ENCODE peak calls at places on chromosomes 6 and 20, in ten cellular contexts. One of them, this sample, is unnamed.

GRCh38 chr6:147947521-147947920 is 395.1 kb upstream of the SASH1 start:
- DNase-seq in activated CD8-positive, alpha-beta memory T cell treated with anti-CD3 and anti-CD28 coated beads for 24 hours: no peak
- DNase-seq in CD4-positive, alpha-beta memory T cell: no peak
- DNase-seq in SHP77: no peak
- DNase-seq in RPMI7951: no peak
- DNase-seq in G401: no peak
- DNase-seq in ovary: no peak
- DNase-seq in AG10803: peak
- DNase-seq in GM23248: peak
- DNase-seq in substantia nigra: no peak
- DNase-seq in this sample: peak

GRCh38 chr6:56595490-56596122 is 47.1 kb downstream of the DST start:
- DNase-seq in CD4-positive, alpha-beta memory T cell: peak
- DNase-seq in ovary: peak
- DNase-seq in RPMI7951: peak
- DNase-seq in AG10803: peak
- DNase-seq in GM23248: peak
- DNase-seq in G401: peak
- DNase-seq in activated CD8-positive, alpha-beta memory T cell treated with anti-CD3 and anti-CD28 coated beads for 24 hours: peak
- DNase-seq in SHP77: peak
- DNase-seq in substantia nigra: no peak
- DNase-seq in this sample: no peak

GRCh38 chr6:26311012-26311384 is 54.0 kb upstream of the BTN3A2 start:
- DNase-seq in G401: peak
- DNase-seq in SHP77: no peak
- DNase-seq in CD4-positive, alpha-beta memory T cell: peak
- DNase-seq in ovary: peak
- DNase-seq in AG10803: peak
- DNase-seq in GM23248: peak
- DNase-seq in substantia nigra: no peak
- DNase-seq in activated CD8-positive, alpha-beta memory T cell treated with anti-CD3 and anti-CD28 coated beads for 24 hours: peak
- DNase-seq in RPMI7951: peak
- DNase-seq in this sample: no peak

GRCh38 chr20:41563087-41563486 is 55.1 kb downstream of the CHD6 start:
- DNase-seq in AG10803: no peak
- DNase-seq in activated CD8-positive, alpha-beta memory T cell treated with anti-CD3 and anti-CD28 coated beads for 24 hours: no peak
- DNase-seq in GM23248: peak
- DNase-seq in ovary: no peak
- DNase-seq in RPMI7951: no peak
- DNase-seq in substantia nigra: no peak
- DNase-seq in CD4-positive, alpha-beta memory T cell: no peak
- DNase-seq in G401: no peak
- DNase-seq in SHP77: no peak
- DNase-seq in this sample: no peak

GRCh38 chr6:117275205-117275604 is 9.8 kb downstream of the VGLL2 start:
- DNase-seq in RPMI7951: no peak
- DNase-seq in activated CD8-positive, alpha-beta memory T cell treated with anti-CD3 and anti-CD28 coated beads for 24 hours: no peak
- DNase-seq in ovary: no peak
- DNase-seq in substantia nigra: no peak
- DNase-seq in CD4-positive, alpha-beta memory T cell: no peak
- DNase-seq in SHP77: no peak
- DNase-seq in G401: no peak
- DNase-seq in GM23248: no peak
- DNase-seq in AG10803: no peak
- DNase-seq in this sample: no peak

GRCh38 chr6:49001856-49002255 is 461.2 kb downstream of the MMUT start:
- DNase-seq in RPMI7951: peak
- DNase-seq in G401: peak
- DNase-seq in activated CD8-positive, alpha-beta memory T cell treated with anti-CD3 and anti-CD28 coated beads for 24 hours: no peak
- DNase-seq in ovary: no peak
- DNase-seq in SHP77: no peak
- DNase-seq in GM23248: peak
- DNase-seq in CD4-positive, alpha-beta memory T cell: no peak
- DNase-seq in substantia nigra: no peak
- DNase-seq in AG10803: peak
- DNase-seq in this sample: peak

GRCh38 chr6:42038163-42038562 is 12.2 kb upstream of the TAF8 start:
- DNase-seq in RPMI7951: no peak
- DNase-seq in CD4-positive, alpha-beta memory T cell: no peak
- DNase-seq in substantia nigra: no peak
- DNase-seq in GM23248: no peak
- DNase-seq in AG10803: no peak
- DNase-seq in ovary: no peak
- DNase-seq in G401: no peak
- DNase-seq in SHP77: no peak
- DNase-seq in activated CD8-positive, alpha-beta memory T cell treated with anti-CD3 and anti-CD28 coated beads for 24 hours: peak
- DNase-seq in this sample: no peak

GRCh38 chr20:44979090-44979621 is 12.8 kb downstream of the STK4 start:
- DNase-seq in SHP77: no peak
- DNase-seq in GM23248: no peak
- DNase-seq in ovary: no peak
- DNase-seq in RPMI7951: peak
- DNase-seq in activated CD8-positive, alpha-beta memory T cell treated with anti-CD3 and anti-CD28 coated beads for 24 hours: peak
- DNase-seq in CD4-positive, alpha-beta memory T cell: peak
- DNase-seq in G401: no peak
- DNase-seq in substantia nigra: no peak
- DNase-seq in AG10803: peak
- DNase-seq in this sample: no peak

GRCh38 chr6:53766930-53767329 is 27.9 kb upstream of the LRRC1 start:
- DNase-seq in GM23248: no peak
- DNase-seq in SHP77: no peak
- DNase-seq in ovary: no peak
- DNase-seq in substantia nigra: no peak
- DNase-seq in CD4-positive, alpha-beta memory T cell: no peak
- DNase-seq in RPMI7951: no peak
- DNase-seq in activated CD8-positive, alpha-beta memory T cell treated with anti-CD3 and anti-CD28 coated beads for 24 hours: no peak
- DNase-seq in G401: no peak
- DNase-seq in AG10803: no peak
- DNase-seq in this sample: no peak

GRCh38 chr20:22180244-22180643 is 404.1 kb downstream of the FOXA2 start:
- DNase-seq in AG10803: no peak
- DNase-seq in activated CD8-positive, alpha-beta memory T cell treated with anti-CD3 and anti-CD28 coated beads for 24 hours: no peak
- DNase-seq in ovary: no peak
- DNase-seq in SHP77: no peak
- DNase-seq in RPMI7951: no peak
- DNase-seq in G401: no peak
- DNase-seq in substantia nigra: no peak
- DNase-seq in CD4-positive, alpha-beta memory T cell: no peak
- DNase-seq in GM23248: no peak
- DNase-seq in this sample: no peak

GRCh38 chr6:34237722-34238506 is 1.2 kb downstream of the HMGA1 start:
- DNase-seq in ovary: no peak
- DNase-seq in AG10803: no peak
- DNase-seq in activated CD8-positive, alpha-beta memory T cell treated with anti-CD3 and anti-CD28 coated beads for 24 hours: peak
- DNase-seq in SHP77: peak
- DNase-seq in substantia nigra: no peak
- DNase-seq in CD4-positive, alpha-beta memory T cell: peak
- DNase-seq in G401: no peak
- DNase-seq in GM23248: peak
- DNase-seq in RPMI7951: peak
- DNase-seq in this sample: no peak

GRCh38 chr6:219641-220198 is 72.6 kb upstream of the DUSP22 start:
- DNase-seq in GM23248: peak
- DNase-seq in AG10803: peak
- DNase-seq in substantia nigra: no peak
- DNase-seq in SHP77: peak
- DNase-seq in CD4-positive, alpha-beta memory T cell: no peak
- DNase-seq in ovary: no peak
- DNase-seq in activated CD8-positive, alpha-beta memory T cell treated with anti-CD3 and anti-CD28 coated beads for 24 hours: peak
- DNase-seq in RPMI7951: no peak
- DNase-seq in G401: no peak
- DNase-seq in this sample: no peak

GRCh38 chr6:136526196-136526930 is 23.9 kb downstream of the MAP7 start:
- DNase-seq in activated CD8-positive, alpha-beta memory T cell treated with anti-CD3 and anti-CD28 coated beads for 24 hours: peak
- DNase-seq in AG10803: peak
- DNase-seq in CD4-positive, alpha-beta memory T cell: no peak
- DNase-seq in GM23248: peak
- DNase-seq in G401: peak
- DNase-seq in RPMI7951: no peak
- DNase-seq in ovary: peak
- DNase-seq in SHP77: peak
- DNase-seq in substantia nigra: peak
- DNase-seq in this sample: peak

GRCh38 chr20:3247638-3248037 is 8.6 kb upstream of the SLC4A11 start:
- DNase-seq in activated CD8-positive, alpha-beta memory T cell treated with anti-CD3 and anti-CD28 coated beads for 24 hours: no peak
- DNase-seq in substantia nigra: no peak
- DNase-seq in ovary: no peak
- DNase-seq in GM23248: peak
- DNase-seq in AG10803: no peak
- DNase-seq in SHP77: no peak
- DNase-seq in G401: peak
- DNase-seq in CD4-positive, alpha-beta memory T cell: no peak
- DNase-seq in RPMI7951: no peak
- DNase-seq in this sample: no peak

This sample was measured in stromal cell of bone marrow.